ENCODE peak calls at places on chromosomes 1 and 21, in six cellular contexts. E is stomach, Y is heart left ventricle, F is ovary, Q is testis, X is gastrocnemius medialis. K is an unnamed sample.

GRCh38 chr1:203525685-203526084 is 31.7 kb downstream of the OPTC start:
- DNase-seq in E (no peak), Y (no peak), F (no peak), Q (no peak), X (no peak), K (no peak)

GRCh38 chr1:215526147-215526845 is 40.8 kb upstream of the KCTD3 start:
- DNase-seq in E (no peak), Y (no peak), F (no peak), Q (no peak), X (no peak), K (no peak)

GRCh38 chr1:8412183-8412831 is 94.4 kb downstream of the SLC45A1 start:
- DNase-seq in E (no peak), Y (no peak), F (no peak), Q (no peak), X (peak; percentile 84), K (peak; percentile 62)

GRCh38 chr1:65165269-65166002 is 17.4 kb downstream of the AK4 start:
- DNase-seq in E (no peak), Y (peak; percentile 16), F (no peak), Q (no peak), X (no peak), K (no peak)

GRCh38 chr1:227729881-227730629 is 5.0 kb downstream of the JMJD4 start:
- DNase-seq in E (no peak), Y (peak; percentile 23), F (peak; percentile 62), Q (peak; percentile 55), X (no peak), K (no peak)

GRCh38 chr1:216923601-216924000 is 200.4 kb upstream of the ESRRG start:
- DNase-seq in E (no peak), Y (no peak), F (no peak), Q (no peak), X (no peak), K (no peak)

GRCh38 chr1:36653850-36654249 is 171.1 kb upstream of the CSF3R start:
- DNase-seq in E (no peak), Y (no peak), F (no peak), Q (peak; percentile 88), X (no peak), K (no peak)

GRCh38 chr1:3012511-3013291 is 8.6 kb upstream of the ACTRT2 start:
- DNase-seq in E (peak; percentile 77), Y (peak; percentile 42), F (peak; percentile 31), Q (peak; percentile 74), X (no peak), K (peak; percentile 82)

GRCh38 chr1:15370268-15370667 is 39.4 kb upstream of the EFHD2 start:
- DNase-seq in E (no peak), Y (no peak), F (no peak), Q (no peak), X (no peak), K (no peak)

GRCh38 chr1:227068883-227069282 is 128.8 kb downstream of the COQ8A start:
- DNase-seq in E (no peak), Y (no peak), F (no peak), Q (no peak), X (no peak), K (no peak)

GRCh38 chr1:223731076-223731770 is 18.9 kb downstream of the CAPN2 start:
- DNase-seq in E (peak; percentile 82), Y (peak; percentile 65), F (peak; percentile 74), Q (peak; percentile 76), X (no peak), K (peak; percentile 49)

GRCh38 chr1:217506878-217507277 is 124.0 kb downstream of the GPATCH2 start:
- DNase-seq in E (no peak), Y (no peak), F (no peak), Q (no peak), X (no peak), K (no peak)

GRCh38 chr1:117574206-117574835 is 31.5 kb upstream of the TENT5C start:
- DNase-seq in E (peak; percentile 37), Y (peak; percentile 3), F (no peak), Q (no peak), X (no peak), K (no peak)

GRCh38 chr1:203124546-203125317 is 2.8 kb upstream of the ADORA1 start:
- DNase-seq in E (no peak), Y (no peak), F (no peak), Q (peak; percentile 57), X (no peak), K (no peak)

GRCh38 chr21:33314096-33314495 is 10.7 kb upstream of the IFNAR1 start:
- DNase-seq in E (no peak), Y (no peak), F (no peak), Q (no peak), X (no peak), K (no peak)

GRCh38 chr1:217230412-217230811 is 400.5 kb downstream of the GPATCH2 start:
- DNase-seq in E (no peak), Y (no peak), F (no peak), Q (no peak), X (no peak), K (no peak)

GRCh38 chr1:37342736-37343135 is 131.6 kb upstream of the ZC3H12A start:
- DNase-seq in E (no peak), Y (no peak), F (no peak), Q (no peak), X (no peak), K (no peak)

GRCh38 chr1:223363856-223364684 is at the start of gene SUSD4:
- DNase-seq in E (peak; percentile 82), Y (peak; percentile 51), F (peak; percentile 73), Q (peak; percentile 68), X (no peak), K (peak; percentile 72)

GRCh38 chr1:197137322-197137721 is 9.1 kb downstream of the ASPM start:
- DNase-seq in E (no peak), Y (no peak), F (no peak), Q (no peak), X (no peak), K (no peak)

GRCh38 chr1:35264861-35265260 is 3.6 kb upstream of the ZMYM4 start:
- DNase-seq in E (peak; percentile 42), Y (no peak), F (peak; percentile 34), Q (peak; percentile 53), X (no peak), K (peak; percentile 75)

GRCh38 chr1:225607355-225607754 is 45.6 kb downstream of the ENAH start:
- DNase-seq in E (no peak), Y (no peak), F (no peak), Q (no peak), X (no peak), K (no peak)

GRCh38 chr1:19533626-19534025 is 48.3 kb upstream of the CAPZB start:
- DNase-seq in E (no peak), Y (peak; percentile 63), F (no peak), Q (no peak), X (peak; percentile 16), K (peak; percentile 13)

GRCh38 chr1:180098242-180098995 is 56.2 kb upstream of the QSOX1 start:
- DNase-seq in E (no peak), Y (no peak), F (peak; percentile 31), Q (no peak), X (no peak), K (no peak)

DNA sequence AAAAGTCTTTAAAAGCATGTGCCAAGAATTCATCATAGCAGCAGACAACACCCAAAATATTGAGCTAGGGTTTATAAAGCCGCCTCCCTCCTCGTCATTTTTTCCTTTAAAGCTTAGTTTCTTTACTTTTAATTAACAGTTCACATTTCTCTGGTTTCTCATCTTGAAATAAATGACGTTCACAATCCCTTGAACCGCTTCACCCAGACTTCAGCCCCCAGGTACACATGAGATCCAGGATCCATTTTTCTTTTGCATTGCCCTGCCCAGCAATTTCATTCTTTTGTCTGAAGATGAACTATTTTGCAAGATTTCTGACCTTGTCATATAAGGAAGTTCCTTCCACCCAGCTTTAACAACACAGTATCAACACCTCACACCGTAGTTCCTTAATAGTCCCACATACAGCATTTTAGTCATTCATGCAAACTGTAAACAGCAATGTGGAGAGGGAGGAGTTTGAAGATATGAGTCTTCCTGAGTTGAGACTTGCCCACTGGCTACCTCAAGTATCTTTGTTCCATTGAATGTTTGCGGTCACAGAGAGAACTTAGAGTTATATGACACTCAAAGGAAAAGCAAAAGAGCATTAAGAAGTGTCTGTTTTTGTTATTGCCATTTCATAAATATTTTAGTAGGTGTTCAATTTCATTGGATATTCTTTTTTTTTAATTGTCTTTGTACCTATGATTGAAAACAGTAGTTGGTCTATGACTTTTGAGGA is 35.3 kb upstream of the CACYBP start:
- DNase-seq in E (no peak), Y (no peak), F (no peak), Q (no peak), X (no peak), K (no peak)
- TF ChIP-seq POLR2A in E (no peak), Y (no peak), F (no peak), Q (no peak), X (no peak), K (no peak)

GRCh38 chr1:241998950-241999495 is at the start of gene MAP1LC3C:
- DNase-seq in E (no peak), Y (no peak), F (no peak), Q (no peak), X (no peak), K (no peak)
- H3K4me3 ChIP-seq in E (peak within 1 kb of the TSS; percentile 29), Y (peak within 1 kb of the TSS; percentile 37), F (peak within 1 kb of the TSS; percentile 12), Q (peak within 1 kb of the TSS; percentile 46), X (peak within 1 kb of the TSS; percentile 35), K (no peak within 1 kb of the TSS)

DNA sequence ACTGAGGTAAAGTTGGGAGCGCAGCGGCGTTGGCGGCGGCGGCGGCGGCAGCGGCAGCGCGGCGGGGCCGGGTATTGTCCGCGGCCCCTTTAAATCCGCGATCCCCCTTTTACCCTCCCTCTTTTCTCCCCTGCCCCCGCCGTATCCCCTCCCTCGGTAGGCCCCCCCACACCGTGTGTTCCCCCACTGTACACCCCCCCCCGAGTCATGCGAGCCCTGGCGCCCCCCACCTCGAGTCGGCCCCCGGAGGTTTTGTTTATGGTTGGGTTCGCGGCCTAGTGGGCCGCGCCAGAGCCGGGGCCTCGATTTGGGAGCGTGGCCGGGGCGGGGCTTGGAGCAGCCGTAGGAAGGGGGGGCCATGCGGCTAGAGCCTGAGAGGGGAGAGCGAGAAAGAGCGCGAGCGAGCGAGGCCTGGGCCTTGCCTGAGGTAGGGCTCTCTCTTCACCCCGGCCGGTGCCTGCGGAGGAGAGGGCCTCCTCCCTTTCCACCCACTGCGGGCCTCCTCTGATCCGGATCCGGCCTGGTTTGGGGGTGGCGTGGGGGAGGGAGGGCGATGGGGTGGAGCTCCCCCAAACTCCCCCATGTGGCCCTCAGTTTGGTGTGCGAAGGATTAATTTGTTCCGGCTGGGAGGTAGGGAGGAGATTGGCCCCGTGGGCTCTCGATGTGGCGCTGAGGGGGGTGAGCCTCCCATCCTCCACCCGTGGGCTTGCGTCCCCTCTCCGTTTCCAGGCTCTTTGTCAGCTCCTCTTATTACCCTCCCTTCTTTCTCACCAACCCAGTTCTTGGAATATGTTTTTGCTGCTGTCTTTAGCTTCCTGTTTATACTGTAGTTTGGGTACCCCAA is 437 bp downstream of the UBAP2L start:
- DNase-seq in E (peak; percentile 61), Y (peak; percentile 61), F (peak; percentile 63), Q (peak; percentile 67), X (peak; percentile 26), K (peak; percentile 64)
- TF ChIP-seq POLR2A in E (no peak), Y (no peak), F (peak; percentile 34), Q (no peak), X (no peak), K (no peak)

GRCh38 chr1:17581389-17582123 is 42.1 kb downstream of the ARHGEF10L start:
- DNase-seq in E (no peak), Y (no peak), F (no peak), Q (no peak), X (no peak), K (no peak)
- H3K4me3 ChIP-seq in E (peak overlapping the region; percentile 13), Y (no peak overlapping the region), F (no peak overlapping the region), Q (no peak overlapping the region), X (no peak overlapping the region), K (no peak overlapping the region)

K was measured in body of pancreas.